ENCODE peak calls at places on chromosomes 11 and 22, in six cellular contexts. G is SK-N-MC, X is sigmoid colon, C is HL-60, V is upper lobe of left lung, E is stomach. Z is an unnamed sample.

GRCh38 chr11:59175104-59175503 is 3.2 kb downstream of the DTX4 start:
- DNase-seq in V (no peak), G (no peak), C (no peak), E (no peak), X (no peak), Z (no peak)

GRCh38 chr11:1946812-1947480 is at the start of gene MRPL23:
- DNase-seq in G (no peak), E (no peak), X (peak; percentile 27), V (peak; percentile 91), C (peak; percentile 0), Z (peak; percentile 68)

GRCh38 chr11:2092956-2093412 is 46.2 kb downstream of the IGF2 start:
- DNase-seq in V (peak; percentile 88), X (peak; percentile 73), E (peak; percentile 98), G (no peak), C (peak; percentile 20), Z (peak; percentile 74)

GRCh38 chr11:19628018-19628417 is 84.6 kb upstream of the NAV2 start:
- DNase-seq in G (no peak), C (no peak), E (no peak), V (peak; percentile 27), X (peak; percentile 97), Z (no peak)

GRCh38 chr11:69881467-69882269 is 62.5 kb upstream of the FGF3 start:
- DNase-seq in E (no peak), G (no peak), V (peak; percentile 60), C (no peak), X (no peak), Z (peak; percentile 62)

GRCh38 chr22:24231706-24232105 is 13.2 kb downstream of the GGT5 start:
- DNase-seq in V (no peak), E (no peak), C (no peak), G (no peak), X (no peak), Z (no peak)

GRCh38 chr11:129143335-129143734 is 48.8 kb downstream of the ARHGAP32 start:
- DNase-seq in C (no peak), E (peak; percentile 81), X (peak; percentile 88), V (peak; percentile 15), G (no peak), Z (no peak)

GRCh38 chr22:44444341-44445306 is 53.4 kb downstream of the RTL6 start:
- DNase-seq in X (peak; percentile 44), G (no peak), V (no peak), E (no peak), C (no peak), Z (peak; percentile 55)

GRCh38 chr22:22020425-22020852 is 37.9 kb upstream of the TOP3B start:
- DNase-seq in G (no peak), E (no peak), C (no peak), V (no peak), X (no peak), Z (no peak)

GRCh38 chr11:46725338-46726205 is 6.6 kb downstream of the F2 start:
- DNase-seq in C (no peak), X (no peak), V (no peak), G (no peak), E (no peak), Z (peak; percentile 43)

GRCh38 chr22:38921126-38921525 is 36.3 kb upstream of the APOBEC3A start:
- DNase-seq in C (no peak), G (no peak), E (peak; percentile 97), V (no peak), X (no peak), Z (no peak)

GRCh38 chr22:39171623-39172264 is 19.3 kb upstream of the CBX7 start:
- DNase-seq in C (no peak), V (peak; percentile 78), X (no peak), E (no peak), G (no peak), Z (peak; percentile 78)

GRCh38 chr11:134349109-134349801 is 17.5 kb downstream of the GLB1L2 start:
- DNase-seq in C (no peak), X (no peak), E (no peak), G (no peak), V (no peak), Z (no peak)

GRCh38 chr11:6206456-6207180 is 1.3 kb downstream of the C11orf42 start:
- DNase-seq in V (no peak), E (no peak), X (no peak), G (no peak), C (no peak), Z (no peak)

GRCh38 chr11:5007561-5007960 is 12.9 kb downstream of the OR51L1 start:
- DNase-seq in E (no peak), X (no peak), G (no peak), C (no peak), V (no peak), Z (no peak)

GRCh38 chr11:65833297-65834030 is at the start of gene SNX32:
- DNase-seq in E (peak; percentile 96), V (peak; percentile 98), G (peak; percentile 63), C (peak; percentile 96), X (peak; percentile 97), Z (peak; percentile 96)
- TF ChIP-seq POLR2AphosphoS5 in E (peak; percentile 73), V (no peak), G (peak; percentile 82), C (peak; percentile 38), X (no peak), Z (peak; percentile 75)

GRCh38 chr11:64204464-64204989 is 2.0 kb upstream of the FERMT3 start:
- DNase-seq in C (peak; percentile 94), V (no peak), X (peak; percentile 94), G (peak; percentile 87), E (peak; percentile 94), Z (peak; percentile 95)

GRCh38 chr11:64208796-64209562 is 2.5 kb downstream of the FERMT3 start:
- DNase-seq in G (no peak), V (peak; percentile 59), E (no peak), C (no peak), X (no peak), Z (no peak)

GRCh38 chr11:64208086-64208795 is 1.7 kb downstream of the FERMT3 start:
- DNase-seq in C (no peak), X (no peak), G (no peak), V (peak; percentile 82), E (no peak), Z (peak; percentile 85)

GRCh38 chr11:64207247-64208085 is 945 bp downstream of the FERMT3 start:
- DNase-seq in C (peak; percentile 85), E (peak; percentile 55), G (no peak), X (peak; percentile 85), V (peak; percentile 87), Z (peak; percentile 96)

DNA sequence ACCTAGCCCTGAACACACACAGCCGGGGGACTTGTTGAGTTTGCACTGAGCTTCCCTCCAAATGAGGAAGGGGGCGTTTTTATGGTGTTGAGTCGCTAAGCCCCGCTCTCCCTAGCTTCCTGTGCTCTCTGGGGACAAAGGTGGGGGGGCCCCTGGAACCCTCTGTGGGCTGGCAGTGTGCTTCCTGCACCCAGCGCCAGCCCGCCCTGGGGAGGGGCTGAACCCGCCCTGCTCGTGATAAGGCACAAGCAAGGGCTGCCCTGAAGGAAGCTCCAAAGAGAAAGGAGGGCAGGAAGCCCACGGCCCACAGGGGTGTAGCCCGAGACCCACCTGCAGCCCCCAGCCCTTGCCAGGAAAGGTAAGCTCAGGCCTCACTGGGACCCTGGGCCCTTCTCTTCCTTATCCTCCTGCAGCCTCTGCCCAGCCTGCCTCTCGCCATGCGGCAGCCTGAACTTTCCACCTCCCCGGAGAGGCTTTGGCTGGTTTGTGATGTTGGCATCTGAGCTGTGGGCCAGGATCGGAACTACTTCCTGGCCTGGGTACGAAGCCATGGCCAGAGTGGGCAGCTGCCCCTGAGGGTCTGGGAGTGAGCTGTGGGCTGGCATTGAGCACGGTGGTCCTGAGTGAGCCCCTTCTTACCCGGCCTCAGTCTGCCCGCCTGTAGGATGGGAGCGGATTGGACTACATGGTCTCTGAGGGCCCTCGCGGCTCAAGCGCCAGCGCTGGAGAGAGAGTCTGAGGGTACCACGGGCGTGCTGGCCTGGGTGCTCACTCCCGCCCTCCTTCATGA is at the start of gene FERMT3:
- DNase-seq in V (peak; percentile 89), C (peak; percentile 95), G (no peak), E (peak; percentile 83), X (no peak), Z (peak; percentile 97)
- TF ChIP-seq POLR2AphosphoS5 in V (no peak), C (peak; percentile 61), G (peak; percentile 10), E (peak; percentile 77), X (no peak), Z (peak; percentile 88)

DNA sequence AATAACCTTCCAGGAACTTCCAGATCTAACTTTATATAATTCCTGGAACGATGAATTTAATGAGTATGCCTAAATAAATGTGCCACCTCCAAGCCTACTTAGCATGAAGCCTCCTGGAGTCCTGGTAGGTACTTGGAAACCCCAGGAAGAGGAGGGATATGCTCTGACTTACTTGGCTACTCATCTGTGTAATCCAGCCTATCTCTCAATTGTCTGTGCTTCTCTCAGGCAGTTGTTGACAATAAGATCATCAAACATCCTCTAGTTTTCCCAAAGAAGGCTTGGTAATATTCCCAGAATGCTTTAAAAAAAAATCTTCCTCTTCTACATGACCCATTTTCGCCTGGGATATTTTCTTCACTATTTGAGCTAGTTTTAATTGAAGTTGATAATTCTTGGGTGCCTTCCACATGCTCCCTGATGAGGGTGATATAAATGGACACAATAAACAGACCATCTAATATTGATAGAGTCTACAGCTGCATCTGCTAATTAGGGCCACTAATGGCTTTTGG is 75.4 kb upstream of the RAB38 start:
- DNase-seq in G (no peak), X (no peak), E (no peak), V (no peak), C (no peak), Z (no peak)
- TF ChIP-seq POLR2AphosphoS5 in G (no peak), X (no peak), E (no peak), V (no peak), C (no peak), Z (no peak)

DNA sequence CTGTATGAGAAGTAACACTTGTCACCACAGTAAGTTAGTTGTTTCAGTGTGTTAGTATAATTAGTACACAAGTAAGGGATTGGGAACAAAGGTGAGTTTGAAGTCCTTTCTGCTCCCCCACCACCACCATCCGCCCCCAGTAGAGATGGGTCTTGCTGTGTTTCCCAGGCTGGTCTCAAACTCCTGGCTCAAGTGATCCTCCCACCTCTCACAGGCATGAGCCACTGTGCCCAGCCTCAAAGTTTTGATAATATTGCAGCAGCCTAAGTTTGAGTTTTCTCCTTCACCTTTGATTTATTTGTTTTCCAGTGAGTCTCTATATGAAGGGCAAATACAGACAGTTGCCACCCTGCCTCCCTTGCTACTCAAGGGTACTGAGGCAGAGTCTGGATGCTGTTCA is 23.7 kb upstream of the GRK2 start:
- DNase-seq in C (no peak), G (no peak), E (no peak), V (no peak), X (no peak), Z (no peak)
- TF ChIP-seq POLR2AphosphoS5 in C (no peak), G (no peak), E (no peak), V (no peak), X (no peak), Z (no peak)

DNA sequence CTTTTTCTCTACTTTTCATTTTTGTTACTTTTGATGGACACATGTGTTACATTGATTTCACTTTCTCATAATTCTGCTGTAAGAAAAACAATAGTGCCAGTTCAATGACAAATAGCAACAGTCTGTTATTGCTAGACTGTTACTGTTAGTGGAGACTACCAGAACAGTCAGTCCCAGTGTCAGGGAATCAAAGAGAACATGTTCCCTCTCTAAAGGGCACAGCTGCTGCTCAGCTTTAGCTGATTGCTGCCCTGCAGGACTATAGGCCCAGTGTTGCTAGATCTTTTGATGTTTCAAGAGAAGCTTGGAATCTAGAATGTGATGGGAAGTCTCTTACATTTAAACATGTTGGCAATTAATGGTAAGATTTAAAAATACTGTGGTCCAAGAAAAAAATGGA is 3.4 kb downstream of the BIRC3 start:
- DNase-seq in G (no peak), C (no peak), X (no peak), V (no peak), E (no peak), Z (no peak)
- TF ChIP-seq POLR2AphosphoS5 in G (no peak), C (no peak), X (peak; percentile 54), V (no peak), E (peak; percentile 69), Z (peak; percentile 53)

Z was measured in spleen.